ENCODE peak calls at places on chromosomes 2 and 18, in ten cellular contexts. E is tibial nerve; A is CD4-positive, alpha-beta T cell; U is GM13976; Z is HCT116; F is WERI-Rb-1; N is endothelial cell; Y is PC-9; J is bronchial epithelial cell; G is AG09319. D is an unnamed sample.

GRCh38 chr2:233912799-233913423 is 4.3 kb upstream of the TRPM8 start:
- DNase-seq in F (no peak), J (peak), E (no peak), N (peak), A (no peak), Y (peak), Z (no peak), U (no peak), G (no peak), D (no peak)

GRCh38 chr2:15816674-15817406 is 123.5 kb upstream of the MYCN start:
- DNase-seq in Z (no peak), G (no peak), J (no peak), U (no peak), E (no peak), A (no peak), Y (no peak), N (no peak), F (no peak), D (no peak)

GRCh38 chr2:223026357-223027110 is 25.5 kb upstream of the KCNE4 start:
- DNase-seq in Y (no peak), E (no peak), G (no peak), J (peak), U (no peak), Z (no peak), A (no peak), N (no peak), F (no peak), D (no peak)

GRCh38 chr2:71666094-71666474 is 212.7 kb downstream of the DYSF start:
- DNase-seq in G (no peak), F (no peak), A (no peak), E (no peak), U (no peak), J (no peak), N (no peak), Y (no peak), Z (no peak), D (no peak)

GRCh38 chr2:171547720-171548119 is 25.4 kb downstream of the CYBRD1 start:
- DNase-seq in G (no peak), E (no peak), U (no peak), Z (no peak), Y (no peak), J (no peak), A (no peak), F (no peak), N (no peak), D (no peak)

GRCh38 chr2:44964704-44965343 is 23.3 kb downstream of the SIX3 start:
- DNase-seq in E (no peak), A (no peak), J (no peak), Y (no peak), G (no peak), N (peak), Z (no peak), F (peak), U (no peak), D (no peak)

GRCh38 chr18:74416124-74416523 is 41.0 kb downstream of the DIPK1C start:
- DNase-seq in Y (no peak), E (no peak), G (no peak), N (no peak), F (no peak), Z (no peak), A (no peak), J (no peak), U (no peak), D (no peak)

GRCh38 chr2:120832296-120833070 is 96.8 kb downstream of the GLI2 start:
- DNase-seq in A (no peak), U (no peak), Z (no peak), G (no peak), Y (no peak), E (no peak), N (no peak), J (no peak), F (no peak), D (no peak)

GRCh38 chr2:106886916-106887758 is 1.2 kb upstream of the ST6GAL2 start:
- DNase-seq in A (no peak), Z (no peak), E (no peak), N (peak), J (peak), G (no peak), Y (no peak), U (peak), F (no peak), D (no peak)

GRCh38 chr2:20877944-20878343 is 55.0 kb upstream of the LDAH start:
- DNase-seq in F (no peak), U (no peak), G (no peak), Z (no peak), A (no peak), Y (no peak), E (no peak), N (no peak), J (no peak), D (no peak)

GRCh38 chr2:224136394-224136793 is 97.3 kb upstream of the SERPINE2 start:
- DNase-seq in F (no peak), Z (no peak), U (no peak), E (no peak), J (no peak), G (no peak), A (no peak), N (no peak), Y (no peak), D (no peak)

GRCh38 chr2:82109418-82109817 is 1804.9 kb upstream of the LRRTM1 start:
- DNase-seq in A (no peak), N (no peak), Y (no peak), G (no peak), F (no peak), E (no peak), J (no peak), Z (no peak), U (no peak), D (no peak)

GRCh38 chr2:169050476-169051240 is 18.7 kb upstream of the DHRS9 start:
- DNase-seq in F (no peak), G (no peak), U (no peak), N (no peak), E (no peak), A (no peak), Z (no peak), Y (no peak), J (peak), D (no peak)

GRCh38 chr2:174191342-174191886 is 56.9 kb downstream of the OLA1 start:
- DNase-seq in J (no peak), G (no peak), A (no peak), Y (no peak), Z (no peak), E (no peak), F (no peak), N (no peak), U (no peak), D (no peak)

GRCh38 chr2:85886585-85886984 is 2.2 kb downstream of the ST3GAL5 start:
- DNase-seq in J (peak), U (no peak), N (no peak), Z (no peak), G (peak), F (peak), A (peak), Y (no peak), E (peak), D (peak)

GRCh38 chr2:173451137-173451536 is 96.5 kb downstream of the CDCA7 start:
- DNase-seq in E (no peak), F (no peak), N (no peak), J (no peak), Y (no peak), A (peak), G (no peak), Z (no peak), U (no peak), D (no peak)

GRCh38 chr2:207819021-207819687 is 49.4 kb upstream of the FZD5 start:
- DNase-seq in A (no peak), J (no peak), Y (no peak), F (no peak), U (no peak), N (no peak), Z (no peak), E (no peak), G (no peak), D (no peak)

GRCh38 chr2:38274286-38275276 is 102.5 kb downstream of the ATL2 start:
- DNase-seq in U (peak), G (peak), Z (peak), J (peak), E (no peak), F (peak), Y (peak), A (no peak), N (peak), D (no peak)

GRCh38 chr18:76685402-76685801 is 137.0 kb upstream of the ZNF236 start:
- DNase-seq in Y (no peak), Z (no peak), E (no peak), G (no peak), A (no peak), F (no peak), J (no peak), U (no peak), N (no peak), D (no peak)
- TF ChIP-seq CTCF in Y (no peak), Z (no peak), E (no peak), G (no peak), A (no peak), F (no peak), J (no peak), U (no peak), N (no peak), D (no peak)

GRCh38 chr2:3780477-3781402 is 77.4 kb downstream of the DCDC2C start:
- DNase-seq in N (peak), G (no peak), Y (peak), F (peak), U (peak), E (peak), Z (peak), A (peak), J (peak), D (peak)
- TF ChIP-seq CTCF in N (peak), G (peak), Y (peak), F (peak), U (peak), E (peak), Z (peak), A (peak), J (peak), D (peak)

GRCh38 chr2:214591359-214591758 is 180.5 kb downstream of the VWC2L start:
- DNase-seq in G (no peak), E (no peak), J (peak), Y (no peak), A (no peak), U (no peak), F (no peak), N (no peak), Z (no peak), D (no peak)

GRCh38 chr2:214587442-214587841 is 176.6 kb downstream of the VWC2L start:
- DNase-seq in U (no peak), J (no peak), Y (no peak), F (no peak), G (no peak), N (peak), A (no peak), Z (no peak), E (no peak), D (no peak)
- TF ChIP-seq CTCF in U (no peak), J (peak), Y (peak), F (peak), G (peak), N (peak), A (no peak), Z (peak), E (no peak), D (no peak)

DNA sequence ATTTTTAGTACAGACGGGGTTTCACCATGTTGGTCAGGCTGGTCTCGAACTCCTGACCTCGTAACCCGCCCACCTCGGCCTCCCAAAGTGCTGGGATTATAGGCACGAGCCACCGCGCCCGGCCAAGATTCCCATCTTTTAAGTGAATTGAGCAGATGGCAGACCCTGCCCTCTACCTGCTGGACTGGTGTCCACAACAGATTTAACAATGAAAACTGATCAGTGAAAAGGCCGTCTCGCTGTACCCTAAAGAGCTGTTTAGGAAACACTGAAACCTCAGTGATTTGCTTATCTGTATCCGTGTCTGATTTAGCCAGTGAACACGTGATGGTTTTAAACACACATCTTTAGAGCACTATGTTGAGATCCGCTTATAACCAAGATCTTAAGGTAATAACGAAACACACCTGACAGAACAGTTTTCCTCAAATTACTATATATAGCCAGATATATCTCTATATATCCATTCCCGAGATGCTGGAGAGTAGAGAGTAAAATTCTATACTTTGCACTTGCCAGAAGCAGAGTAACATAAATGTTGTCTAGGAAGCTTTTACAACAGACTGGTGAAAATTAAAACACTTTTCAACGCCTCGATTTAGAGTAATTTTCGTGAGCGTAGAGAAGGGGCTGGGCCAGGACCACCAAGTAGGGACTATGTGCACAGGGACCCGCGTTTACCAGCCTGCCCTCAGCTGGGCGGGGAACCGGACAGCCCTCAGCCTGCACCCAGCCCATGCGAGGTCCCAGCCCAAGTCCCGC is 593 bp downstream of the FAM161A start:
- DNase-seq in J (peak), U (peak), G (no peak), Y (peak), E (peak), A (peak), Z (peak), F (peak), N (no peak), D (no peak)
- TF ChIP-seq CTCF in J (no peak), U (no peak), G (no peak), Y (peak), E (no peak), A (no peak), Z (peak), F (peak), N (no peak), D (no peak)

DNA sequence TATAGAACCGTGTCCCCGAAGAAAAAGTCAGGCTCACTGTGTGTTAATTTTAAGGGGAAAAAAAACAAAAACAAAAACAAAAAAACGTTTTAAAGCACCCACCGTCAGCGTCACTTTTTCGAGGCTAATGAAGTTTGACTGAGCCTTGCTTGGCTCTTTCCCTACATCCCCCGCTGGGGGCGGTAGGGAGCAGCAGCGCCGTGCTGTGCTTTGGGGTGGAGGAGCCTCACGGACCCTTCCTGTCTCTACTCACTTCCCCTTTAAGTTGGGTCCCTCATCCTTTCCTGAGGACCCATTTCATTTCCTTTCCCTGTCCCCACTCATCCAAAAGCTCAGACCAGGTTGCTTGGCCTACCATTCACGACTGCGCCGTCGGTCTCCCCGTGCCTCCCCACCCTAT is 82.8 kb upstream of the RPL31 start:
- DNase-seq in A (no peak), G (no peak), E (no peak), Z (no peak), U (peak), N (no peak), J (no peak), F (no peak), Y (no peak), D (no peak)
- TF ChIP-seq CTCF in A (peak), G (peak), E (no peak), Z (peak), U (no peak), N (peak), J (peak), F (peak), Y (no peak), D (no peak)

GRCh38 chr2:237583385-237584295 is 6.9 kb downstream of the RAB17 start:
- DNase-seq in Y (no peak), U (no peak), N (no peak), A (no peak), G (no peak), Z (no peak), J (no peak), F (no peak), E (no peak), D (no peak)
- TF ChIP-seq CTCF in Y (no peak), U (no peak), N (no peak), A (no peak), G (no peak), Z (no peak), J (no peak), F (no peak), E (no peak), D (no peak)

DNA sequence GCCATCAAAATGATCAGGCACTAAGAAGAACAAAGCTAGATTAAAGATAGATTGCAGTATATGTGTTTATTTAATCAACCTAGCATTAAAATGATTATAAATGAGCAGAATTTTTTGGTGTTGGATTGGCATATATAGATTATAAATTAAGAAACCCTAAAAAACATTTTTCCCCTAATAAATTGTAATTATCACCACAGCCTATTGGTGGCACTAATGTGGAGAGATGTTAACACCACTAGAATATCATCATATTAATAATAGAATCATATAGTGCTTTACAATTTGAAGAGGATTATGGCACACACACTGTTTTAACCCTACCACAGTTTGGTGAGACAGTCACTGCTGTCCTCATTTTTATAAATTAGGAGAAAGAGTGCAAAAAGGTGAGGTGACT is 112.4 kb upstream of the RND3 start:
- DNase-seq in Z (no peak), U (no peak), Y (no peak), E (no peak), J (no peak), N (no peak), G (no peak), A (no peak), F (no peak), D (no peak)
- TF ChIP-seq CTCF in Z (peak), U (no peak), Y (no peak), E (no peak), J (no peak), N (peak), G (no peak), A (no peak), F (no peak), D (no peak)

DNA sequence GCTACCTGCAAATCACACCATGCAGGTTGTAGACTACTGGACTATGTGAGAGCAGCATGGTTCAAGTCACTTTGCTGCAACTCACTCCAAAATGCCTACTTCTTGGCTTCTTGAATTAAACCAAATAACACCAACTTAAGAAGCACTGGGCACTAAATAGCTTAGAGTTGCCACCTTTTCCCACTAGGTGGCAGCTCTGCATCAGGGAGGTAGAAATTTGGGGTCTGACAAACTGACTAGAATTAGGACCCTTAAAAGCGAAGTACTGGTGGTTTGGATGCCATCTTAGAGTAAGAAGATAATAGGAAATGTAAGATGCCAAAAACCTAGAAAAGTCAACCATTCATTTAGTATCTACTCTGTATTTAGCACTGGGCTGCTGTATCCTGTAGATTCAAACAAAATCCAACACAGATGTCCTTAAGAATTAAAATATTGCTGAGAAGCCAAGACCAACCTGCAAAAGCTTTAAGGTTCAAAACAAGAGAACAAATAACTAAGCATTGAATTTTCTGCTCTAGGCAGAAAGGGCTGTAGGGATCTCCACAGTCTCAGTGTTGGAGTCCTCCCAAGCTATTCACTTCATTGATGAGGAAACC is 65.5 kb downstream of the CCBE1 start:
- DNase-seq in A (no peak), Y (no peak), J (peak), G (no peak), E (no peak), N (peak), F (peak), Z (peak), U (peak), D (no peak)
- TF ChIP-seq CTCF in A (no peak), Y (peak), J (peak), G (peak), E (no peak), N (peak), F (peak), Z (peak), U (peak), D (peak)